ENCODE peak calls at places on chromosomes 2 and 18, in ten cellular contexts. S is neural progenitor cell; N is AG04450; I is CD4-positive, CD25-positive, alpha-beta regulatory T cell; C is K562; Y is OCI-LY7; H is right lobe of liver; R is H1; G is breast epithelium; Z is heart left ventricle. Q is an unnamed sample.

GRCh38 chr2:181698230-181698629 is 17.9 kb upstream of the NEUROD1 start:
- DNase-seq in S (no peak), N (no peak), I (no peak), C (no peak), Y (no peak), H (no peak), R (no peak), G (no peak), Z (no peak), Q (no peak)

GRCh38 chr2:163580757-163581156 is 155.1 kb downstream of the FIGN start:
- DNase-seq in S (no peak), N (no peak), I (no peak), C (no peak), Y (no peak), H (no peak), R (no peak), G (no peak), Z (no peak), Q (no peak)

GRCh38 chr2:201432551-201433388 is 18.5 kb downstream of the TRAK2 start:
- DNase-seq in S (no peak), N (no peak), I (no peak), C (peak; percentile 27), Y (no peak), H (no peak), R (no peak), G (no peak), Z (peak; percentile 62), Q (no peak)

GRCh38 chr2:227862227-227862740 is 9.1 kb upstream of the DAW1 start:
- DNase-seq in S (peak; percentile 60), N (no peak), I (peak; percentile 29), C (peak; percentile 35), Y (peak; percentile 42), H (no peak), R (no peak), G (no peak), Z (no peak), Q (no peak)

GRCh38 chr2:196170202-196170680 is 1.1 kb downstream of the STK17B start:
- DNase-seq in S (peak; percentile 45), N (peak; percentile 4), I (peak; percentile 81), C (peak; percentile 24), Y (peak; percentile 71), H (no peak), R (no peak), G (no peak), Z (no peak), Q (no peak)

GRCh38 chr2:160324161-160324768 is 124.2 kb upstream of the ITGB6 start:
- DNase-seq in S (peak; percentile 49), N (no peak), I (peak; percentile 29), C (peak; percentile 21), Y (peak; percentile 49), H (peak; percentile 42), R (no peak), G (no peak), Z (peak; percentile 55), Q (peak; percentile 9)

GRCh38 chr2:20171445-20171977 is 53.4 kb downstream of the SDC1 start:
- DNase-seq in S (no peak), N (no peak), I (no peak), C (no peak), Y (no peak), H (no peak), R (no peak), G (no peak), Z (no peak), Q (no peak)

GRCh38 chr2:216665717-216666116 is 29.6 kb downstream of the IGFBP5 start:
- DNase-seq in S (peak; percentile 86), N (no peak), I (no peak), C (no peak), Y (no peak), H (peak; percentile 50), R (peak; percentile 84), G (no peak), Z (no peak), Q (peak; percentile 67)

GRCh38 chr18:7464245-7464966 is 102.7 kb upstream of the PTPRM start:
- DNase-seq in S (no peak), N (no peak), I (no peak), C (no peak), Y (no peak), H (no peak), R (no peak), G (no peak), Z (peak; percentile 62), Q (no peak)

GRCh38 chr2:237471457-237472186 is 15.4 kb upstream of the MLPH start:
- DNase-seq in S (peak; percentile 71), N (no peak), I (peak; percentile 13), C (peak; percentile 44), Y (peak; percentile 64), H (peak; percentile 39), R (peak; percentile 64), G (no peak), Z (peak; percentile 75), Q (no peak)

GRCh38 chr2:58194451-58194850 is 46.7 kb downstream of the FANCL start:
- DNase-seq in S (no peak), N (no peak), I (no peak), C (no peak), Y (no peak), H (no peak), R (no peak), G (no peak), Z (no peak), Q (no peak)

GRCh38 chr2:46634905-46635304 is 155.5 kb downstream of the TMEM247 start:
- DNase-seq in S (no peak), N (no peak), I (no peak), C (no peak), Y (no peak), H (no peak), R (no peak), G (no peak), Z (no peak), Q (no peak)

GRCh38 chr2:219598308-219599078 is 836 bp downstream of the STK11IP start:
- DNase-seq in S (no peak), N (no peak), I (no peak), C (no peak), Y (no peak), H (no peak), R (no peak), G (no peak), Z (no peak), Q (no peak)

GRCh38 chr18:56314396-56314795 is 324.0 kb downstream of the TXNL1 start:
- DNase-seq in S (no peak), N (no peak), I (no peak), C (no peak), Y (no peak), H (no peak), R (no peak), G (no peak), Z (no peak), Q (no peak)

GRCh38 chr2:58834404-58834803 is 593.3 kb upstream of the FANCL start:
- DNase-seq in S (peak; percentile 74), N (no peak), I (no peak), C (peak; percentile 30), Y (no peak), H (peak; percentile 21), R (no peak), G (no peak), Z (no peak), Q (peak; percentile 60)

GRCh38 chr2:203543898-203544328 is 8.8 kb upstream of the RAPH1 start:
- DNase-seq in S (no peak), N (no peak), I (no peak), C (no peak), Y (no peak), H (peak; percentile 27), R (no peak), G (no peak), Z (no peak), Q (no peak)

GRCh38 chr2:149055751-149056150 is 17.3 kb downstream of the LYPD6B start:
- DNase-seq in S (no peak), N (no peak), I (no peak), C (no peak), Y (no peak), H (no peak), R (no peak), G (no peak), Z (no peak), Q (no peak)

GRCh38 chr2:122138561-122138960 is 383.1 kb downstream of the TSN start:
- DNase-seq in S (peak; percentile 22), N (no peak), I (no peak), C (no peak), Y (no peak), H (no peak), R (no peak), G (no peak), Z (no peak), Q (no peak)

GRCh38 chr2:127695491-127696472 is 5.5 kb upstream of the SFT2D3 start:
- DNase-seq in S (peak; percentile 83), N (no peak), I (peak; percentile 55), C (no peak), Y (no peak), H (peak; percentile 54), R (no peak), G (no peak), Z (peak; percentile 89), Q (no peak)
- H3K27ac ChIP-seq in S (no peak overlapping the region), N (no peak overlapping the region), I (no peak overlapping the region), C (no peak overlapping the region), Y (no peak overlapping the region), H (no peak overlapping the region), R (no peak overlapping the region), G (no peak overlapping the region), Z (peak overlapping the region; percentile 52), Q (no peak overlapping the region)

DNA sequence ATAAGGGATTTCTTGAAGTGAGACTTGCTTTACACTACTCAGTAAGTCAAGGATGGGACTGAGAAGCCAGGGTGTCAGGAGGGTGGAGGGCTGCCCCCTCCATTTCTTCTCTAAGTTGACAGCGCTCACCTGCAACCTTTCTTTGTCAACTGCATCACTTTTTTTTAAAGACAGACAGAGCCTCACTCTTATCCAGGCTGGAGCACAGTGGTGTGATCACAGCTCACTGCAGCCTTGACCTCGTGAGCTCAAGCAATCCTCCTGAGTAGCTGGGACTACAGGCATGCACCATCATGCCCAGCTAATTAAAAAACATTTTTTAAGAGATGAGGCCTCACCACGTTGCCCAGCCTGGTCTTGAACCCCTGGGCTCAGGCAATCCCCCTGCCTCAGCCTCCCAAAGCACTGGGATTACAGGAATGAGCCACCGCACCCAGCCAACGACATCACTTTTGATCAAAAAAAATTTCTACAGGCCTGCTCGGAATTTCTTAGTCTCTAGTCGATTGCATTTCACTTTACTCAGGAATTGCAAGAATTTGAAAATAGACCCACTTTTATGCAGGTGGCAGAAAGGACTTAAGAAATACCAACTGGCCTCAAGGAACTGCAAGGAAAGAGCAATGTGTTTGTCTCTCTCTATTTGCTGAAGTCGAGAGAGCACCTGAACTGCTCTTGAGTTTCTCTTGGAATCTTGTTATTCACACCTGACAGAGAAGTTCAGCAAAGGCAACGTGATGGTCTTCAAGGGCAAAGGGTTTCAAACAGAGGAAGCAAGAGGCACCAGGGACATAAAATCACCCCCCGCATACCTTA is 101.4 kb downstream of the MYOM1 start:
- DNase-seq in S (no peak), N (no peak), I (no peak), C (no peak), Y (no peak), H (no peak), R (no peak), G (no peak), Z (no peak), Q (no peak)
- H3K4me3 ChIP-seq in S (no peak overlapping the region), N (no peak overlapping the region), I (no peak overlapping the region), C (no peak overlapping the region), Y (no peak overlapping the region), H (no peak overlapping the region), R (no peak overlapping the region), G (no peak overlapping the region), Z (no peak overlapping the region), Q (no peak overlapping the region)

GRCh38 chr18:9839806-9840205 is 46.0 kb upstream of the TXNDC2 start:
- DNase-seq in S (peak; percentile 41), N (no peak), I (no peak), C (no peak), Y (no peak), H (no peak), R (no peak), G (no peak), Z (no peak), Q (no peak)
- H3K27ac ChIP-seq in S (no peak overlapping the region), N (no peak overlapping the region), I (no peak overlapping the region), C (no peak overlapping the region), Y (no peak overlapping the region), H (no peak overlapping the region), R (peak overlapping the region; percentile 54), G (no peak overlapping the region), Z (no peak overlapping the region), Q (no peak overlapping the region)

GRCh38 chr2:197212344-197213262 is 98.0 kb downstream of the ANKRD44 start:
- DNase-seq in S (no peak), N (no peak), I (peak; percentile 32), C (no peak), Y (peak; percentile 59), H (no peak), R (no peak), G (no peak), Z (no peak), Q (no peak)
- H3K4me3 ChIP-seq in S (no peak overlapping the region), N (no peak overlapping the region), I (peak overlapping the region; percentile 75), C (no peak overlapping the region), Y (peak overlapping the region; percentile 45), H (no peak overlapping the region), R (no peak overlapping the region), G (no peak overlapping the region), Z (no peak overlapping the region), Q (no peak overlapping the region)